ENCODE peak calls at places on chromosomes 16 and 17, in four cellular contexts. P is K562, W is SK-N-SH, U is H1. D is an unnamed sample.
A peak's percentile ranks its signal among the peaks of the same experiment; 100 is the strongest.

GRCh38 chr16:84340305-84341040 is 27.9 kb upstream of the ATP2C2 start:
- DNase-seq in U (no peak), P (no peak), W (no peak), D (no peak)

GRCh38 chr16:15799851-15800495 is 56.9 kb downstream of the MYH11 start:
- DNase-seq in U (no peak), P (no peak), W (no peak), D (no peak)

GRCh38 chr16:3017806-3018506 is at the start of gene CLDN6:
- DNase-seq in U (peak; percentile 100), P (peak; percentile 60), W (peak; percentile 92), D (no peak)

GRCh38 chr17:296382-296781 is 56.2 kb downstream of the RPH3AL start:
- DNase-seq in U (no peak), W (no peak), P (no peak), D (no peak)

GRCh38 chr17:65055708-65056638 is 567 bp downstream of the GNA13 start:
- DNase-seq in P (peak; percentile 48), W (peak; percentile 83), U (no peak), D (no peak)

GRCh38 chr17:9837551-9838471 is 12.1 kb downstream of the GLP2R start:
- DNase-seq in U (no peak), P (no peak), W (no peak), D (no peak)

GRCh38 chr17:63571632-63572310 is 21.5 kb downstream of the DCAF7 start:
- DNase-seq in U (no peak), W (no peak), P (peak; percentile 46), D (no peak)

GRCh38 chr16:265711-266110 is 10.0 kb downstream of the RGS11 start:
- DNase-seq in W (peak; percentile 23), U (no peak), P (no peak), D (no peak)

GRCh38 chr17:48577946-48578615 is at the start of gene HOXB4:
- DNase-seq in W (no peak), U (no peak), P (peak; percentile 92), D (peak; percentile 43)

GRCh38 chr17:79997004-79997673 is 38.5 kb downstream of the TBC1D16 start:
- DNase-seq in P (no peak), U (no peak), W (no peak), D (peak; percentile 45)

GRCh38 chr16:86964846-86965245 is 352.3 kb downstream of the C16orf95 start:
- DNase-seq in W (no peak), U (no peak), P (no peak), D (no peak)

GRCh38 chr16:10833271-10833670 is 14.7 kb upstream of the TVP23A start:
- DNase-seq in P (no peak), W (no peak), U (no peak), D (peak; percentile 31)

GRCh38 chr16:10321407-10322397 is 64.2 kb upstream of the ATF7IP2 start:
- DNase-seq in P (no peak), U (no peak), W (no peak), D (no peak)

GRCh38 chr17:57956311-57957119 is 1.3 kb upstream of the CUEDC1 start:
- DNase-seq in U (peak; percentile 54), P (no peak), W (peak; percentile 27), D (peak; percentile 62)

GRCh38 chr16:69796285-69797118 is 34.4 kb downstream of the WWP2 start:
- DNase-seq in P (peak; percentile 61), W (peak; percentile 66), U (peak; percentile 60), D (no peak)

GRCh38 chr17:31391496-31391949 is at the start of gene RAB11FIP4:
- DNase-seq in U (peak; percentile 52), W (peak; percentile 91), P (peak; percentile 55), D (no peak)

GRCh38 chr17:6857336-6857735 is 25.8 kb upstream of the TEKT1 start:
- DNase-seq in U (no peak), W (no peak), P (no peak), D (no peak)

GRCh38 chr16:87391324-87391949 is 699 bp upstream of the MAP1LC3B start:
- DNase-seq in U (no peak), P (peak; percentile 56), W (no peak), D (no peak)

GRCh38 chr16:31251435-31251834 is 8.3 kb upstream of the ITGAM start:
- DNase-seq in U (no peak), W (no peak), P (no peak), D (no peak)

GRCh38 chr17:29389994-29390855 is at the start of gene TAOK1:
- DNase-seq in U (peak; percentile 99), P (peak; percentile 96), W (peak; percentile 99), D (peak; percentile 88)

GRCh38 chr17:28555022-28555421 is 2.6 kb upstream of the UNC119 start:
- DNase-seq in W (no peak), P (no peak), U (no peak), D (no peak)

GRCh38 chr17:9306086-9306485 is 269.5 kb downstream of the STX8 start:
- DNase-seq in P (no peak), W (no peak), U (no peak), D (no peak)

GRCh38 chr16:67431077-67431804 is at the start of gene HSD11B2:
- DNase-seq in U (peak; percentile 78), W (peak; percentile 93), P (no peak), D (no peak)

GRCh38 chr17:21360048-21360447 is 16.1 kb upstream of the KCNJ12 start:
- DNase-seq in U (no peak), P (no peak), W (no peak), D (no peak)

GRCh38 chr16:14109782-14110727 is 38.9 kb downstream of the MRTFB start:
- DNase-seq in P (peak; percentile 20), U (no peak), W (no peak), D (no peak)

GRCh38 chr16:67154578-67155304 is 3.9 kb upstream of the B3GNT9 start:
- DNase-seq in W (no peak), P (no peak), U (no peak), D (no peak)

DNA sequence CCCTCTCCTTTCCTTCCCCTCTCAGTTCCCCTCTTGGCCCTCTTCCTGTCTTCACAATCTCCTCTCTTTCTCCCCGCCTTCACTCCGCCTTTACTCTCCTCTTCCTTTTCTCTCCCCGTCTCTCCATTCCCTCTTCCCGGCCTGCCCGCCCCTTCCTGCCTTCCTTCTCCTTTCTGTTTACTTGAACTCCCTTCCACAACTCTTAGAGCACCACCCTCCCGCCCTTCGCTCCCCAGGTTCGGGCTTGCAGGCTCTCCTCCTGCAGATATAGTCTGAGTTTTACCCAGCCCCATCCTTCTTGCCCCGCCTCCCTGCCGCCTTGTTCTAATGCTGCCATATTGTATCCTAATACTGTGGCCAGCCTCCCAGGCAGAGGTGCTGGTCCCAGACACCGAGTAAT is 201.5 kb upstream of the N4BP1 start:
- DNase-seq in P (no peak), W (no peak), U (no peak), D (no peak)
- TF ChIP-seq NRF1 in P (no peak), W (no peak), U (no peak), D (no peak)

GRCh38 chr17:73632513-73632912 is 11.7 kb downstream of the SDK2 start:
- DNase-seq in W (no peak), P (no peak), U (no peak), D (no peak)

GRCh38 chr17:73634629-73635028 is 9.6 kb downstream of the SDK2 start:
- DNase-seq in W (no peak), U (no peak), P (no peak), D (no peak)

GRCh38 chr17:73635101-73635767 is 9.0 kb downstream of the SDK2 start:
- DNase-seq in W (no peak), P (no peak), U (no peak), D (no peak)

GRCh38 chr17:73630957-73631595 is 13.2 kb downstream of the SDK2 start:
- DNase-seq in P (no peak), W (no peak), U (no peak), D (no peak)

DNA sequence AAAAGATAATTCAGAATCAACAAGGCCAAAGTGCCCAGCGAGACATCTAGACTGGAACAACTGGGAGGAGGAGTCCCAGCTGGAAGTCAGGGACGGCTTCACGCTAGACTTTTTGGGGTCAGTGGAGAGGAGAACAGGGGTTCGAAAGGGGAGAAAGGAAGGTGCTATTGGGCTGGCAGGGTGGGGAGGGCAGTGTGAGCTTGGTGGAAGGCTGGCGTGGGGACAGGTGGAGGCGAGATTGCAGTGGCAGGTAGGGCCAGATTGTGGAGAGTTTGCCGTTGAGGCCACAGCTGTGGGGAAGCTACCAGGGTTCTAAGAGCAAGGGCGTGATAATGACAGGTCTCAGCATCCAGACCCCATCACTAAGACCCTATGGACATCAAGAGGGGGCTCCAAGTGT is 10.5 kb downstream of the SDK2 start:
- DNase-seq in P (no peak), W (no peak), U (no peak), D (no peak)
- TF ChIP-seq NRF1 in P (no peak), W (no peak), U (no peak), D (no peak)

DNA sequence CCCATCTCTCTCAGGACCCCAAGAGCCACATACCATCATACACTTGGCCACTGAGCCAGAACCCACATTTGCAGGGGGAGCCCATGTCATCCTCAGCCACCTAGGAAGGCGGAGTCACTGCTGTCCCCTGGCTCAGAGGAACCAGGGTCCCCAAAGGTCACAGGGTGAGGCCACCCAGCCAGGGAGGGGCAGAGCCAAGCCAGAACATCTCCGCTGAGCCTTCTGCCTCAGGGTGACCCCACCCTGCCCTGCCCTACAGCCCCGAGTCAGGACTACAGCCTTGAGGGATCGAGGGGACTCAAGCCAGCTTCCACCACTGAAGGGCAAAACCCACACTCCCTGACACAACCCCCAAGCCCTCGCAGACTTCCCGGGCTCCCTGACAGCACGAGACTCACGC is 17.5 kb downstream of the PIEZO1 start:
- DNase-seq in P (no peak), U (no peak), W (no peak), D (no peak)
- TF ChIP-seq NRF1 in P (no peak), U (no peak), W (no peak), D (no peak)

GRCh38 chr16:81175325-81175891 is 63.1 kb upstream of the BCO1 start:
- DNase-seq in U (no peak), P (no peak), W (no peak), D (no peak)

GRCh38 chr16:81180578-81180977 is 57.9 kb upstream of the BCO1 start:
- DNase-seq in U (no peak), W (no peak), P (no peak), D (no peak)

GRCh38 chr16:81179219-81179618 is 59.3 kb upstream of the BCO1 start:
- DNase-seq in U (no peak), W (no peak), P (no peak), D (no peak)

GRCh38 chr16:81185416-81185815 is 53.1 kb upstream of the BCO1 start:
- DNase-seq in U (no peak), W (no peak), P (no peak), D (no peak)

GRCh38 chr16:81181013-81181720 is 57.3 kb upstream of the BCO1 start:
- DNase-seq in U (peak; percentile 81), P (peak; percentile 70), W (no peak), D (no peak)
- TF ChIP-seq NRF1 in U (no peak), P (peak; percentile 51), W (no peak), D (no peak)

DNA sequence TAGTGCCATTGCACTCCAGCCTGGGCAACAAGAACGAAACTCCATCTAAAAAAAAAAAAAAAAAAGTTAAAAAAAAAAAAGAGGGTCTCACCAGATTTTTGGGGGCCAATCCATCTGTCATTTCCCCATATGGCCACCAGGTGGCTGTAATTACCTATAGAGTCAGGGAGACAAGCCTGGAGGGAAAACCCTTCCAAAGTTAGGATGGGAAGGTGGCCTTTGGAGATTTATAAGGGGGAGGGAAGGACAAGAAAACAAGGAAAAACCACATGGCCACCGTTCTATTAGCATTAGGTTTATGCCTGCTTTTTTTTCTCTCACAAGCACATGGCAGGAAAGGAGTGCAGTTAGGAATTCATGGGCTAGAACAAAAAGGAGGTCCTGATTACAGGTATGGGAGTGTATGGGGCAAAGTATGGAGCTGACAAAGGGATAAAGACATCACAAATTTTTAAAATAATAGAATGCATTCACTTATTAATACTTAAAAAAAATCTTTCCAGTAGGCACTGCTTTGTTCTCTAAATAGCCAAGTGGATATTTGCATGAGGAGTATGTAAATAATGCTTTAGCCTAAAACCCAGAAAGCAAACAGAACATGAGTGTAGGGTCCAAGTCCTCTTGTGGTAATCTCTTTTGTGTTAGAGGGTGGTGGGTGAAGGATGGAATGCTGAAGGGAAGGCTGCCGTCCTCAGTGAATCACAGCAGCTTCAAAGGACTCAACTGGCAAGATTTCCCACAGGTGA is 5.1 kb downstream of the CYB5D1 start:
- DNase-seq in W (peak; percentile 71), U (peak; percentile 78), P (peak; percentile 30), D (no peak)
- TF ChIP-seq NRF1 in W (no peak), U (no peak), P (no peak), D (no peak)

D was measured in GM12878.